ENCODE peak calls at places on chromosome 1, in seven cellular contexts. U, A, R, L, X, Z and T are unnamed samples.

GRCh38 chr1:236913371-236914037 is 90.7 kb downstream of the MT1HL1 start:
- DNase-seq in R (no peak), Z (no peak), A (no peak), U (no peak), L (no peak), X (no peak), T (no peak)

GRCh38 chr1:78323311-78323710 is 167.5 kb upstream of the PTGFR start:
- DNase-seq in X (no peak), A (no peak), L (no peak), U (no peak), R (no peak), Z (no peak), T (no peak)

GRCh38 chr1:179786815-179787736 is 44.0 kb downstream of the FAM163A start:
- DNase-seq in R (peak), L (no peak), X (peak), U (no peak), Z (no peak), A (peak), T (no peak)

GRCh38 chr1:59720716-59721115 is 94.0 kb upstream of the HOOK1 start:
- DNase-seq in A (no peak), R (no peak), U (no peak), L (no peak), X (no peak), Z (no peak), T (no peak)

GRCh38 chr1:9841460-9841859 is 17.7 kb upstream of the CLSTN1 start:
- DNase-seq in A (no peak), X (no peak), Z (no peak), U (no peak), R (no peak), L (no peak), T (no peak)

GRCh38 chr1:53057134-53057533 is 4.9 kb upstream of the PODN start:
- DNase-seq in U (no peak), A (peak), R (no peak), X (peak), Z (no peak), L (peak), T (no peak)

GRCh38 chr1:196590012-196590708 is 18.1 kb downstream of the KCNT2 start:
- DNase-seq in X (no peak), U (no peak), R (no peak), Z (no peak), L (no peak), A (no peak), T (no peak)

GRCh38 chr1:38502772-38503171 is 356.8 kb downstream of the RRAGC start:
- DNase-seq in X (peak), Z (no peak), A (no peak), L (no peak), R (no peak), U (peak), T (no peak)

GRCh38 chr1:17307329-17307728 is 668 bp upstream of the PADI4 start:
- DNase-seq in R (no peak), U (no peak), Z (no peak), L (no peak), A (no peak), X (no peak), T (no peak)

GRCh38 chr1:167342846-167343245 is 122.2 kb downstream of the POU2F1 start:
- DNase-seq in X (peak), A (no peak), R (no peak), U (no peak), Z (no peak), L (no peak), T (peak)

GRCh38 chr1:172905452-172905851 is 145.3 kb downstream of the TNFSF18 start:
- DNase-seq in Z (no peak), L (no peak), A (no peak), R (no peak), X (no peak), U (no peak), T (no peak)

GRCh38 chr1:19179597-19180271 is 30.3 kb downstream of the UBR4 start:
- DNase-seq in L (peak), R (no peak), Z (peak), U (no peak), X (peak), A (no peak), T (peak)

GRCh38 chr1:44251486-44251885 is 38.2 kb downstream of the DMAP1 start:
- DNase-seq in A (no peak), L (no peak), U (no peak), R (no peak), Z (no peak), X (no peak), T (no peak)

GRCh38 chr1:203142124-203142523 is 14.6 kb downstream of the ADORA1 start:
- DNase-seq in R (no peak), A (no peak), U (no peak), Z (no peak), X (no peak), L (no peak), T (no peak)

GRCh38 chr1:23407036-23407630 is 17.4 kb downstream of the TCEA3 start:
- DNase-seq in U (no peak), L (peak), Z (no peak), R (no peak), A (no peak), X (no peak), T (no peak)

GRCh38 chr1:119327066-119327435 is 41.5 kb upstream of the HAO2 start:
- DNase-seq in R (no peak), L (no peak), A (no peak), U (peak), Z (no peak), X (no peak), T (no peak)

GRCh38 chr1:231990388-231990787 is 363.8 kb downstream of the DISC1 start:
- DNase-seq in Z (no peak), L (no peak), X (no peak), U (no peak), R (no peak), A (no peak), T (no peak)

GRCh38 chr1:7279753-7280150 is 491.3 kb upstream of the VAMP3 start:
- DNase-seq in Z (no peak), L (no peak), A (no peak), X (no peak), R (peak), U (no peak), T (no peak)